ENCODE peak calls at places on chromosomes 6 and 20, in six cellular contexts. K is amygdala, P is substantia nigra, N is hippocampal formation, Q is T-helper 17 cell, Y is GOT3. J is an unnamed sample.

GRCh38 chr20:21265457-21266190 is 37.5 kb upstream of the XRN2 start:
- DNase-seq in K (no peak), P (no peak), N (no peak), Q (no peak), Y (no peak), J (no peak)

GRCh38 chr20:51008718-51009117 is 14.2 kb downstream of the KCNG1 start:
- DNase-seq in K (no peak), P (no peak), N (no peak), Q (no peak), Y (no peak), J (no peak)

GRCh38 chr6:47094351-47094925 is 52.3 kb upstream of the ADGRF1 start:
- DNase-seq in K (no peak), P (no peak), N (no peak), Q (no peak), Y (no peak), J (no peak)

GRCh38 chr6:27237089-27237723 is 10.3 kb upstream of the PRSS16 start:
- DNase-seq in K (peak), P (no peak), N (no peak), Q (no peak), Y (no peak), J (no peak)

GRCh38 chr6:150038202-150038830 is 13.0 kb upstream of the RAET1L start:
- DNase-seq in K (no peak), P (no peak), N (no peak), Q (no peak), Y (no peak), J (no peak)

GRCh38 chr6:10535198-10535597 is 14.0 kb downstream of the GCNT2 start:
- DNase-seq in K (no peak), P (no peak), N (no peak), Q (no peak), Y (no peak), J (no peak)

GRCh38 chr20:4136078-4136966 is 121.0 kb upstream of the RNF24 start:
- DNase-seq in K (no peak), P (no peak), N (no peak), Q (no peak), Y (no peak), J (no peak)

GRCh38 chr20:9617940-9618339 is 103.5 kb downstream of the LAMP5 start:
- DNase-seq in K (peak), P (peak), N (peak), Q (no peak), Y (no peak), J (no peak)

GRCh38 chr20:48787861-48788375 is 39.9 kb downstream of the PREX1 start:
- DNase-seq in K (no peak), P (no peak), N (no peak), Q (no peak), Y (no peak), J (peak)

J was measured in posterior cingulate gyrus.